ENCODE peak calls at places on chromosome 14, in four cellular contexts. S, B, G and N are unnamed samples.

GRCh38 chr14:48275301-48275700 is 599.9 kb upstream of the MDGA2 start:
- DNase-seq in B (no peak), S (no peak), G (no peak), N (no peak)

GRCh38 chr14:49982522-49982951 is 89.7 kb downstream of the ARF6 start:
- DNase-seq in G (no peak), B (no peak), S (no peak), N (no peak)

GRCh38 chr14:101495827-101496778 is 65.2 kb upstream of the DIO3 start:
- DNase-seq in G (no peak), B (peak; percentile 58), S (no peak), N (peak; percentile 9)

GRCh38 chr14:58772814-58773620 is 135.3 kb downstream of the DACT1 start:
- DNase-seq in G (no peak), S (no peak), B (no peak), N (no peak)

GRCh38 chr14:22039938-22040780 is 366.5 kb upstream of the OR4E1 start:
- DNase-seq in B (no peak), G (no peak), S (no peak), N (peak; percentile 26)

GRCh38 chr14:70188292-70188607 is 501 bp downstream of the SLC8A3 start:
- DNase-seq in B (no peak), G (no peak), S (no peak), N (no peak)

GRCh38 chr14:72892879-72893635 is 844 bp downstream of the DPF3 start:
- DNase-seq in S (peak; percentile 43), G (no peak), B (peak; percentile 46), N (no peak)

GRCh38 chr14:104171948-104172347 is 33.6 kb downstream of the KIF26A start:
- DNase-seq in G (no peak), B (no peak), S (no peak), N (no peak)

GRCh38 chr14:20556500-20557211 is 4.2 kb downstream of the RNASE9 start:
- DNase-seq in B (no peak), S (no peak), G (no peak), N (no peak)

GRCh38 chr14:56562883-56563282 is 16.7 kb upstream of the TMEM260 start:
- DNase-seq in B (no peak), S (no peak), G (no peak), N (no peak)

GRCh38 chr14:61876362-61877049 is 114.3 kb downstream of the SNAPC1 start:
- DNase-seq in S (no peak), G (no peak), B (no peak), N (no peak)

GRCh38 chr14:102496331-102496691 is 13.3 kb downstream of the ANKRD9 start:
- DNase-seq in B (no peak), S (no peak), G (no peak), N (no peak)

GRCh38 chr14:34614638-34615037 is 15.3 kb downstream of the SNX6 start:
- DNase-seq in B (no peak), G (no peak), S (no peak), N (no peak)

GRCh38 chr14:80047761-80048160 is 163.5 kb downstream of the DIO2 start:
- DNase-seq in S (no peak), B (no peak), G (no peak), N (no peak)

GRCh38 chr14:80211143-80212024 is at the start of gene DIO2:
- DNase-seq in G (no peak), S (no peak), B (no peak), N (no peak)

DNA sequence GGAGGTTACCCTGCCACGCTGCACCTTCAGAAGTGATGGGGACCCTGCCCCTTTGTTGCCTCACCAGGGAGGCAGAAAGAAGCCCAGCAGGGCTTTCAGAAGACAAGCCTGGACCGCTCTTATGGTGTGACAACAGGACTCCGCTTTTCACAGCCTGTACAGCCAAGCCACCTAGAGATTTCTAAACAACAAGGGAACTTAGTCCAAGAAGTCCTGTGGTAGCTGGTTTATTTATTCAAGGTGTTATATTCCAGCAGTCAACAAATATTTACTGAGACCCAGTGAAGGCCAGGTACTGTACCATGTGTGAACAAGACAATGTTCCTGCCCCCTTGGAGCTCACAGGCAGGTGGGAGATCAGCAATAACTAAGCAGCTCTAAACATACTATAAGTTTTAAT is 4.0 kb upstream of the TMEM229B start:
- DNase-seq in S (no peak), G (no peak), B (no peak), N (no peak)
- TF ChIP-seq ETV6 in S (no peak), G (no peak), B (no peak), N (no peak)

DNA sequence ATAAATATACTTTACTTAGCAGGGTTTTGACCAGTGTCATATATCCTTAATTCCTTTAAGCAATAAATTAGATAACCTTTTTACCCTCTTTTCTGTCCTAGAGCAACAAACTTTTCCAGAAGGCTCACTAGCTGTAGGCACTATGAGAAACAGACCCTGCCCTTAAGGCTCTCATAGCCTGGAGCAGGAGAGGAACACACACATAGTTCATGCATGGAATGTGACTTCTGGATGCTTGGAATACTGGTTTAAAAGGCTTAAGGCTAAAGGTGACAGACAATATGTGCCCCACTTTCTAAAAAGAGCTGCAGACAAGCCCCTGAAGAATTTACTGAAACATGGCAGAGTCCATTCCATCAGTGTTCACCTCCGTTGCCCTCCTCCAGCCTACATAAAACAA is 237.2 kb downstream of the TTC8 start:
- DNase-seq in B (no peak), G (no peak), S (no peak), N (no peak)
- TF ChIP-seq ETV6 in B (no peak), G (no peak), S (no peak), N (no peak)

GRCh38 chr14:99475660-99476059 is 5.0 kb downstream of the SETD3 start:
- DNase-seq in B (no peak), G (no peak), S (no peak), N (no peak)

GRCh38 chr14:99478133-99478532 is 2.5 kb downstream of the SETD3 start:
- DNase-seq in B (no peak), G (no peak), S (no peak), N (no peak)

GRCh38 chr14:99472937-99473336 is 7.7 kb downstream of the SETD3 start:
- DNase-seq in G (no peak), B (no peak), S (no peak), N (no peak)

GRCh38 chr14:99476864-99477263 is 3.8 kb downstream of the SETD3 start:
- DNase-seq in G (no peak), S (no peak), B (no peak), N (no peak)

GRCh38 chr14:99475179-99475578 is 5.5 kb downstream of the SETD3 start:
- DNase-seq in S (no peak), G (no peak), B (no peak), N (no peak)
- TF ChIP-seq ETV6 in S (no peak), G (no peak), B (no peak), N (no peak)

DNA sequence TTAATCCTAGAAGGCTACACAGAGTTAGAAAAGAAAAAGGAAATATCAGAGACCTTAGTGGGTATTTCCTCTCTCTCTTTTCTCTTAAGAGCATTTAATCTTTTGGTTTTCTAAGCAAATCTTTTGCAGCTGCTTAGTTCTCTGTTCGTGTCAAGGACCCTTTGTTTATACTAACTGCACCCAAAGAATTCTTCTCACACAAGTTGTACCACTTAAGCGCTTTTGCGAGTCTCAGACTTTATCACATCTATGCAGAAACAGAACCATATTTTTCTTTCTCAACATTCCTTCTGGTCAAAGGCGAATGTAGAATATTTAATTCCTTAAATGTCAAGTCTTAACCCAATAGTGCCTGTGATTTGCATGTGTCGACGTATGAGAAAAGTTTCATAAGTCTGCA is 17.9 kb upstream of the NID2 start:
- DNase-seq in B (no peak), G (no peak), S (no peak), N (no peak)
- TF ChIP-seq ETV6 in B (no peak), G (no peak), S (no peak), N (no peak)

GRCh38 chr14:52399886-52400599 is 85.9 kb downstream of the PTGER2 start:
- DNase-seq in B (no peak), G (no peak), S (no peak), N (no peak)
- TF ChIP-seq ETV6 in B (no peak), G (no peak), S (no peak), N (no peak)

GRCh38 chr14:64915797-64916196 is 1.5 kb downstream of the CHURC1 start:
- DNase-seq in S (no peak), G (no peak), B (no peak), N (no peak)
- TF ChIP-seq ETV6 in S (no peak), G (no peak), B (no peak), N (no peak)

DNA sequence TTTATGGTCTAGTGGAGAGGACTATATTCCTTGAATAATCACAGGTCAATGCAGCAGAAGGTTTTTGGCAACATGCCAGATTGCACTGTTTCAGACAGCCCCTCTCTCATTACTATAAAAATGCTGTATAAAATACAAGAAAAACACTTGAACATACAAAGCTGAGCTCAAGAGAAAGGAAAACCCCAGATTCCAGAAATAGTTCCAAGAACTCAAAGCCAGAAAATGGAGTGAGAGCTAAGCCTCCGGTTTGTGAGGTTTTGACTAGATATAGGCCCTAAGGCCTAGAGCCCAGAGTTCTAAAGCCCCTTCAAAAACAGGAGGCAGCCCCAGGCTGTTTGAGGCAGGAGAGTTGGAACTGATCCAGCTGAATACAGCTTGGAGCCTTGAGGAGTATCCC is 29.3 kb upstream of the ACTN1 start:
- DNase-seq in S (no peak), G (no peak), B (no peak), N (no peak)
- TF ChIP-seq ETV6 in S (no peak), G (no peak), B (no peak), N (no peak)

DNA sequence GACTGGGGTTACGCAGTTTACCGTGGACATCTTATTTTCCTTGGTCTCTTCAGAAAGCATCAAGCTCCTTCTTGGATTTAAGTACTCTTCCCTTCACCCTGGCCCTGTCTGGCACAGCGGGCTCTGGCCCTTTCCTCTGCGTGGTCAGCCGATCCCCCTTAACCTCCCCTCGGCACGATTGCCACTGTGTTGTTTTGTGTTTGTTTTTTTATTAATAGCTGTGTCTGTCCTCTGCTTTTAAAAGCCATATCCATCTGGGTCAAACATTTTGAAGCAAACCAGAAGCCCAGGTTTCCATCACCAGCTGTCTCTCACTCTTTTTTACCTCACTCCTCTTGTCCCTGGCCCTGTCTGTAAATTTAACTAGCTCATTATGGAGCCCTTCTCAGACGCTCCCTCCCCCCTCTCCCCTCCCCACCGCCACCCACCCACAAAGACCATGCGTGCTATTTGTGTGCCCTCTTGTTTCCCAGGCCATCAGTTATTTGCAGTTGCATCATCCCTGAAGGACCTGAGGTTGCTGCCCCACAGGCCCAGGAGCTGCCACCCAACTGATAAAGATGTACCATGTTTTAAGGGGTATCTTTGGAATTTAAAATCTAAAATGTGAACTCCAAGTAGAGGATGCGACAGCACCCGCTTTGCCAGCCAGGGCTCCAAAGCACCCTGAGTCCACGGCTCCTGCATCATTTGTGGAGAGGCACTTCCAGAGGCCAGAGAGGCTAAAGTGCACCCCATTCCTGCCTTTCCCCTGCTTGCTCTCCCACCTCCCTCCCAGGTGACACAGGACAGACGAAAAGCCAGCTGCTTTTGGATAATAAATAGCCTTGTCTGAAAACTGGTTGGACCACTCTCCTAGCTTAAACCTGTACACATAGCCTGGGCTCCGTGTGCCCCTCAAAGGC is 3.9 kb downstream of the BCL11B start:
- DNase-seq in G (no peak), B (no peak), S (no peak), N (no peak)
- TF ChIP-seq ETV6 in G (no peak), B (no peak), S (no peak), N (no peak)

GRCh38 chr14:68234101-68234905 is 414.7 kb downstream of the RAD51B start:
- DNase-seq in S (no peak), B (no peak), G (no peak), N (no peak)
- TF ChIP-seq ETV6 in S (no peak), B (no peak), G (no peak), N (no peak)